ENCODE peak calls at places on chromosomes 12 and 14, in eight cellular contexts. X, L, P, Q, B, Z, G and C are unnamed samples.
A peak's percentile ranks its signal among the peaks of the same experiment; 100 is the strongest.

GRCh38 chr14:82075566-82075965 is 541.9 kb upstream of the SEL1L start:
- DNase-seq in G (no peak), P (peak; percentile 4), L (no peak), B (peak; percentile 91), Q (no peak), Z (peak; percentile 64), X (no peak), C (no peak)

GRCh38 chr12:5798242-5799015 is 146.6 kb downstream of the ANO2 start:
- DNase-seq in X (no peak), P (no peak), G (no peak), B (no peak), Q (no peak), Z (no peak), L (no peak), C (no peak)

GRCh38 chr12:24955389-24955788 is 6.5 kb upstream of the BCAT1 start:
- DNase-seq in X (no peak), G (no peak), Q (no peak), Z (no peak), L (no peak), P (no peak), B (no peak), C (no peak)

GRCh38 chr14:64035143-64035542 is 182.3 kb downstream of the SYNE2 start:
- DNase-seq in Q (peak; percentile 24), Z (no peak), G (no peak), P (no peak), X (no peak), L (no peak), B (no peak), C (no peak)

GRCh38 chr14:96088131-96088880 is 49.1 kb downstream of the C14orf132 start:
- DNase-seq in G (no peak), X (peak; percentile 19), Q (no peak), B (no peak), L (no peak), Z (no peak), P (no peak), C (peak; percentile 23)

GRCh38 chr12:15580431-15580830 is 208.8 kb downstream of the EPS8 start:
- DNase-seq in Z (no peak), P (no peak), Q (no peak), L (no peak), X (no peak), G (no peak), B (no peak), C (no peak)

GRCh38 chr14:77039285-77040058 is 11.0 kb upstream of the IRF2BPL start:
- DNase-seq in L (no peak), Q (no peak), G (peak; percentile 51), P (peak; percentile 56), X (no peak), B (no peak), Z (no peak), C (no peak)

GRCh38 chr12:42749239-42749638 is 159.7 kb upstream of the PRICKLE1 start:
- DNase-seq in Z (no peak), Q (no peak), X (no peak), L (no peak), B (no peak), P (no peak), G (no peak), C (no peak)

GRCh38 chr12:67460388-67460787 is 188.2 kb upstream of the DYRK2 start:
- DNase-seq in L (no peak), P (no peak), X (no peak), B (no peak), G (no peak), Q (no peak), Z (no peak), C (no peak)

GRCh38 chr14:47826809-47827208 is 151.4 kb upstream of the MDGA2 start:
- DNase-seq in Q (no peak), X (no peak), P (no peak), L (no peak), B (no peak), Z (no peak), G (no peak), C (no peak)

GRCh38 chr14:30484976-30485375 is 74.0 kb upstream of the G2E3 start:
- DNase-seq in B (no peak), G (no peak), Z (no peak), Q (no peak), X (no peak), P (no peak), L (no peak), C (no peak)

GRCh38 chr12:117643971-117644370 is 282.5 kb upstream of the NOS1 start:
- DNase-seq in G (no peak), X (no peak), Q (no peak), Z (no peak), B (no peak), P (no peak), L (no peak), C (no peak)

GRCh38 chr12:123151679-123152454 is 977 bp upstream of the PITPNM2 start:
- DNase-seq in Z (no peak), Q (no peak), P (peak; percentile 42), G (no peak), X (no peak), B (peak; percentile 12), L (no peak), C (no peak)

GRCh38 chr14:104090071-104090748 is 4.7 kb downstream of the ASPG start:
- DNase-seq in B (no peak), Z (no peak), G (no peak), P (no peak), Q (no peak), L (no peak), X (peak; percentile 19), C (no peak)

GRCh38 chr12:96719671-96720362 is 187.2 kb upstream of the NEDD1 start:
- DNase-seq in L (peak; percentile 54), Z (no peak), B (no peak), G (peak; percentile 63), Q (no peak), P (peak; percentile 67), X (no peak), C (no peak)

GRCh38 chr12:96720363-96720705 is 186.7 kb upstream of the NEDD1 start:
- DNase-seq in Z (no peak), B (no peak), G (no peak), X (no peak), P (peak; percentile 33), L (peak; percentile 42), Q (no peak), C (peak; percentile 22)
- TF ChIP-seq CTCF in Z (peak; percentile 19), B (no peak), G (peak; percentile 6), X (no peak), P (peak; percentile 16), L (peak; percentile 34), Q (peak; percentile 25), C (no peak)

GRCh38 chr12:6829532-6830220 is 1.5 kb downstream of the P3H3 start:
- DNase-seq in Q (no peak), X (no peak), P (no peak), L (no peak), Z (no peak), G (peak; percentile 72), B (no peak), C (peak; percentile 34)
- TF ChIP-seq CTCF in Q (peak; percentile 34), X (no peak), P (no peak), L (no peak), Z (peak; percentile 36), G (peak; percentile 21), B (no peak), C (no peak)

DNA sequence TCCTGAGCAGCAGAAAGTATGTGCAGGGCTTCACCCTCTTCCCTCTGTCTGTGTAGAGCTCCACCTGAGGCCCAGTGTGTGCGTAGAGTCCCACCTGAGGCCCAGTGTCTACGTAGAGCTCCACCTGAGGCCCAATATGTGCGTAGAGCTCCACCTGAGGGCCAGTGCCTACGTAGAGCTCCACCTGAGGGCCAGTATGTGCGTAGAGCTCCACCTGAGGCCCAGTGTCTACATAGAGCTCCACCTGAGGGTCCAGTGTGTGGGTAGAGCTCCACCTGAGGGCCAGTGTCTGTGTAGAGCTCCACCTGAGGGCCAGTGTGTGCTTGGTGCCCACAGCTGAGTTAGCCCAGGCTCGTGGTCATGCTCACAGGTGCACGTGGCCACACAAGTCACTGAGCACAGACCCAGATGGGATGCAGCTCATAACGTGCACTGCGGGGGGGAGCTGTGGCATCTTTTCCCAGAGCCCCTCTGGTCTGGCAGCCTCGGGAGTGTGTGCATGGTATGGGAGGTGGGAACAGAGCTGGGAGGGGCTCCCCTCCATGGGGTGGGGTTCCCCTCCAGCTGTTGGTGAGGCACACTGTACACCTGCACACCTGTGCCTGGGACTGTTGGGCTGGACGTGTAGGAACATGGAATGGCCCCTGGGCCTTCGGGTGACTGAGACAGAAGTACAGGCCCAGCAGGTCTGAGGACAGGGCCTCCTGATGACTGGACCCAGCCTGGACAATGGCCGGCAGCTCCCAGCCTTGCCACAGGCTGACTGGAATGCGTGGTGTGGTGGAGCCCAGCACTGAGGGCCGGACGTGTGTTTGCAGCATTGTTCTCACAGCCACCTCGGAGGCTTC is 20.1 kb downstream of the PACS2 start:
- DNase-seq in G (no peak), Z (no peak), Q (no peak), X (peak; percentile 46), P (no peak), B (no peak), L (no peak), C (peak; percentile 16)
- TF ChIP-seq CTCF in G (no peak), Z (no peak), Q (no peak), X (no peak), P (no peak), B (no peak), L (no peak), C (no peak)

GRCh38 chr14:100709956-100710284 is 16.8 kb upstream of the DLK1 start:
- DNase-seq in B (no peak), L (no peak), X (no peak), G (no peak), Q (no peak), Z (no peak), P (no peak), C (no peak)

GRCh38 chr14:100710391-100711116 is 16.1 kb upstream of the DLK1 start:
- DNase-seq in G (no peak), Z (no peak), X (no peak), P (no peak), B (no peak), L (no peak), Q (no peak), C (no peak)

GRCh38 chr14:100709252-100709955 is 17.3 kb upstream of the DLK1 start:
- DNase-seq in L (no peak), B (peak; percentile 67), Z (peak; percentile 37), G (peak; percentile 24), Q (no peak), X (no peak), P (no peak), C (no peak)

GRCh38 chr14:100706860-100707259 is 19.8 kb upstream of the DLK1 start:
- DNase-seq in Q (no peak), B (no peak), Z (no peak), G (no peak), X (no peak), P (no peak), L (no peak), C (no peak)

DNA sequence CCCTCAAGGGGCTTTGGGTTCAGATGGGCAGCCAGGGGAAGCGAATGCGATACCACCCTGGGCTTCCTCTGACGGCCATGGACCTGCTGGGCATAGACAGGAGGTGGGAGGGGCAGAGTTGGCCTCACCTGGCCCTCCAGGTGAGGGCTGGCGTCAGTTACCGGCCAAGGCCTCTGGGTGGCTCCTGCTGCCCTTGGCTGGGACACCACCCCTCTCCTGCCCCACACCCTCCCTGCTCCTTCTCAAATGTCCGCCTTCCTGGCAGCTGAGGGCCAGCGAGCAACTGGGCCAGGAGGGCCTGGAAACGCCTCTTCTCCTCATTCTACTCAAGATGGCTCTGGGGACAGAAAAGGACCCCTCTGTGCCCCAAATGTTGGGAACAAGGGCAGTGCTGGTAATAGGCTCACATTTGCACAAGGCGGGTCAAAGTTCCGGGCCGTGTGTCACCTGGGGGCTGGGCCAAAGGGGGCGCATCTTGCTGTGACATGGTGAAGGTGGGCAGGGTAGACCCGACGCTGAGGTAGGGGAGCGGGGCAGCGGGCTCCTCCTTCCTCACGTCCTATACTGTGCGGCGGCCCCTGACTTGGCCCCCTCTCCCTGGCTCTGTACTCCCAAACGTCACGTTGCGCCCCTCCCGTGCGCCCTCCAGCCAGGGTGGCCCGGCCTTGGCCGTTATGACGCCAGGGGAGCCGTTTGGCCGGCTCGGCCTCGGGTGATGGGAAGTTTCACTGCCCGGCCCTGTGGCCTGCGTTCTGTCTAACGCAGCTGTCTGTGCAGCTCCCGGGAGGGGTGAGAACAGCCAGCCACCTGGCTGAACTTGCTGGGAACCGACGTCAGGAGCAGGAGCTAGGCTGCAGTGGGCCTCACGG is 18.1 kb upstream of the DLK1 start:
- DNase-seq in Q (no peak), B (peak; percentile 35), L (no peak), P (no peak), Z (no peak), X (peak; percentile 75), G (no peak), C (no peak)
- TF ChIP-seq CTCF in Q (no peak), B (no peak), L (no peak), P (no peak), Z (no peak), X (no peak), G (no peak), C (no peak)